ENCODE peak calls at places on chromosomes 2 and 18, in nine cellular contexts. B is cardiac muscle cell, Q is IMR-90, O is LNCaP clone FGC, J is left ventricle myocardium inferior, K is tibial artery, U is psoas muscle, A is uterus, Z is brain microvascular endothelial cell. L is an unnamed sample.

GRCh38 chr18:68148862-68149261 is 566.0 kb downstream of the TMX3 start:
- DNase-seq in B (no peak), Q (no peak), O (no peak), J (no peak), K (no peak), U (no peak), A (no peak), Z (no peak), L (no peak)

GRCh38 chr2:201357216-201357615 is at the start of gene FLACC1:
- DNase-seq in B (peak; percentile 64), Q (peak; percentile 82), O (peak; percentile 17), J (no peak), K (no peak), U (no peak), A (no peak), Z (peak; percentile 84), L (peak; percentile 64)

GRCh38 chr2:16218651-16219050 is 278.3 kb downstream of the MYCN start:
- DNase-seq in B (peak; percentile 53), Q (no peak), O (no peak), J (no peak), K (peak; percentile 16), U (no peak), A (no peak), Z (no peak), L (no peak)

GRCh38 chr2:240514631-240515030 is 43.2 kb downstream of the ANKMY1 start:
- DNase-seq in B (no peak), Q (no peak), O (peak; percentile 18), J (no peak), K (no peak), U (no peak), A (peak; percentile 7), Z (no peak), L (no peak)

GRCh38 chr18:8375269-8375668 is 234.0 kb upstream of the RAB12 start:
- DNase-seq in B (no peak), Q (no peak), O (no peak), J (no peak), K (no peak), U (no peak), A (no peak), Z (no peak), L (peak; percentile 4)

GRCh38 chr18:25349926-25350560 is 1.9 kb downstream of the ZNF521 start:
- DNase-seq in B (peak; percentile 52), Q (peak; percentile 13), O (no peak), J (peak; percentile 42), K (peak; percentile 68), U (peak; percentile 63), A (peak; percentile 40), Z (no peak), L (no peak)

GRCh38 chr2:34147780-34148179 is 548.7 kb upstream of the FAM98A start:
- DNase-seq in B (no peak), Q (no peak), O (no peak), J (no peak), K (no peak), U (no peak), A (no peak), Z (no peak), L (no peak)

GRCh38 chr2:108923736-108924443 is 65.1 kb downstream of the EDAR start:
- DNase-seq in B (no peak), Q (no peak), O (no peak), J (no peak), K (peak; percentile 42), U (no peak), A (no peak), Z (no peak), L (no peak)

GRCh38 chr18:10248738-10249137 is 205.7 kb upstream of the APCDD1 start:
- DNase-seq in B (no peak), Q (no peak), O (no peak), J (no peak), K (no peak), U (no peak), A (no peak), Z (no peak), L (no peak)

GRCh38 chr2:230762317-230762896 is 49.8 kb downstream of the CAB39 start:
- DNase-seq in B (peak; percentile 21), Q (no peak), O (no peak), J (no peak), K (no peak), U (no peak), A (no peak), Z (peak; percentile 43), L (no peak)

GRCh38 chr2:128371648-128372345 is 53.1 kb upstream of the HS6ST1 start:
- DNase-seq in B (no peak), Q (no peak), O (no peak), J (no peak), K (peak; percentile 54), U (no peak), A (no peak), Z (no peak), L (no peak)

GRCh38 chr2:144529841-144530240 is 9.9 kb upstream of the ZEB2 start:
- DNase-seq in B (no peak), Q (no peak), O (no peak), J (no peak), K (peak; percentile 70), U (no peak), A (no peak), Z (no peak), L (no peak)

GRCh38 chr2:202035941-202036372 is 2.3 kb downstream of the FZD7 start:
- DNase-seq in B (peak; percentile 17), Q (peak; percentile 41), O (no peak), J (no peak), K (no peak), U (peak; percentile 60), A (peak; percentile 23), Z (no peak), L (no peak)

GRCh38 chr18:45321520-45321919 is 293.8 kb upstream of the SLC14A2 start:
- DNase-seq in B (peak; percentile 40), Q (no peak), O (no peak), J (no peak), K (no peak), U (peak; percentile 79), A (no peak), Z (no peak), L (no peak)

GRCh38 chr2:64502860-64503259 is 21.3 kb upstream of the AFTPH start:
- DNase-seq in B (no peak), Q (no peak), O (no peak), J (no peak), K (no peak), U (no peak), A (no peak), Z (no peak), L (no peak)

GRCh38 chr2:123098618-123099017 is 926.5 kb upstream of the CNTNAP5 start:
- DNase-seq in B (no peak), Q (no peak), O (no peak), J (no peak), K (no peak), U (no peak), A (no peak), Z (no peak), L (no peak)

GRCh38 chr2:30456578-30456977 is 9.5 kb downstream of the LCLAT1 start:
- DNase-seq in B (no peak), Q (no peak), O (no peak), J (no peak), K (no peak), U (no peak), A (no peak), Z (no peak), L (no peak)
- H3K4me3 ChIP-seq in B (no peak overlapping the region), Q (no peak overlapping the region), O (no peak overlapping the region), J (no peak overlapping the region), K (no peak overlapping the region), U (no peak overlapping the region), A (no peak overlapping the region), Z (no peak overlapping the region), L (no peak overlapping the region)

DNA sequence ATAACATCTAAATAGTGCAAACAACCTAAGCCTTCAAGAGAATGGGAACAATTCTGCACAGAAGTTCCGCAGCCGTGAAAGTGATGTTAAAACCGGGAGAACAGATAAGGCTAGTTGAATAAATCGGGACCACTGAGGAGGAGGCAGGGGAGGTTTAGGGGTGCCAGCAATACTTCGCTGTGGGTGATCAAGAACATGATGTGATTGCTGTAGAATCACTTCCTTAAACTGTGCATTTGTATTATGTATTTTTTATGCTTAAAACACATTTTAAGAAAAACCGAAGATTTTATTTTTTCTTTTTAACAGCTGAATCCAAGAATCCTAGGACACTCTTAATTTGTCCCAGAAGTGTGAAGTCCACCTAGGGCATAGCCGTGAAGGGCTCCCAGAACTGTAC is 33.6 kb downstream of the TTC32 start:
- DNase-seq in B (no peak), Q (no peak), O (no peak), J (no peak), K (no peak), U (no peak), A (no peak), Z (no peak), L (no peak)
- H3K4me3 ChIP-seq in B (peak overlapping the region; percentile 23), Q (no peak overlapping the region), O (no peak overlapping the region), J (peak overlapping the region; percentile 68), K (peak overlapping the region; percentile 47), U (peak overlapping the region; percentile 58), A (no peak overlapping the region), Z (peak overlapping the region; percentile 57), L (peak overlapping the region; percentile 55)

GRCh38 chr2:239220363-239220762 is 180.5 kb downstream of the HDAC4 start:
- DNase-seq in B (no peak), Q (no peak), O (no peak), J (no peak), K (no peak), U (no peak), A (no peak), Z (no peak), L (no peak)

GRCh38 chr2:239223330-239224248 is 177.2 kb downstream of the HDAC4 start:
- DNase-seq in B (no peak), Q (peak; percentile 53), O (no peak), J (no peak), K (peak; percentile 84), U (no peak), A (peak; percentile 48), Z (no peak), L (no peak)

GRCh38 chr2:239222346-239223028 is 178.3 kb downstream of the HDAC4 start:
- DNase-seq in B (no peak), Q (peak; percentile 47), O (no peak), J (no peak), K (peak; percentile 65), U (no peak), A (no peak), Z (no peak), L (no peak)

GRCh38 chr2:239223029-239223329 is 177.8 kb downstream of the HDAC4 start:
- DNase-seq in B (no peak), Q (peak; percentile 78), O (no peak), J (no peak), K (no peak), U (no peak), A (no peak), Z (no peak), L (no peak)

DNA sequence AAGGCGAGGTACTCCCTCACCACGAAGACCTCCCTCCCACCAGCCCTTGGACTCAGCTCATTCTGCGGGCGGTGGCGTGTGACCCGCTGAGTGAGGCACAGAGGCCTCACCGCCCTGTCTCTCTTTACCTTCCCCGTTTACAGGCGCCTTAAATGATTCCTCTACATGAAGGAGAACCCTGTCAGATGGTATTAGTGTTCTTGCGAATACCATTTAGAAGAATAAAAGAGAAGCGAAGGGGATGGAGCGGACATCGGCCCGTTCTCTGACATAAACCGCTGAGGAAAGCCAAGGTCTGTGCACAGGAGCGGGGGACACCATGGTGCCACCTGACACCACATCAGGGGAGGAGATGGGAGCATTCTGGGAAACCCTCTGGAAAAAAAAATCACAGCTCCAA is 179.8 kb downstream of the HDAC4 start:
- DNase-seq in B (no peak), Q (no peak), O (no peak), J (no peak), K (peak; percentile 64), U (no peak), A (peak; percentile 12), Z (no peak), L (no peak)
- H3K4me3 ChIP-seq in B (no peak overlapping the region), Q (no peak overlapping the region), O (no peak overlapping the region), J (peak overlapping the region; percentile 51), K (no peak overlapping the region), U (no peak overlapping the region), A (no peak overlapping the region), Z (no peak overlapping the region), L (no peak overlapping the region)

GRCh38 chr2:199910338-199911051 is 598 bp upstream of the C2orf69 start:
- DNase-seq in B (no peak), Q (no peak), O (no peak), J (no peak), K (no peak), U (no peak), A (no peak), Z (no peak), L (no peak)
- H3K4me3 ChIP-seq in B (peak overlapping the region; percentile 76), Q (peak overlapping the region; percentile 2), O (peak overlapping the region; percentile 68), J (peak overlapping the region; percentile 81), K (peak overlapping the region; percentile 95), U (peak overlapping the region; percentile 87), A (peak overlapping the region; percentile 97), Z (peak overlapping the region; percentile 35), L (peak overlapping the region; percentile 72)

L was measured in epithelial cell of proximal tubule.